ENCODE peak calls at places on chromosomes 16 and 17, in six cellular contexts. One of them, this sample, is unnamed.

GRCh38 chr16:85729907-85730465 is 20.9 kb downstream of the C16orf74 start:
- DNase-seq in AG04450: no peak
- DNase-seq in A549: no peak
- DNase-seq in PC-9: no peak
- DNase-seq in IMR-90: no peak
- DNase-seq in right atrium auricular region: no peak
- DNase-seq in this sample: no peak

GRCh38 chr16:87057951-87058560 is 259.1 kb downstream of the C16orf95 start:
- DNase-seq in AG04450: no peak
- DNase-seq in A549: no peak
- DNase-seq in PC-9: no peak
- DNase-seq in IMR-90: no peak
- DNase-seq in right atrium auricular region: no peak
- DNase-seq in this sample: no peak

GRCh38 chr16:30444231-30445148 is 1.2 kb downstream of the SEPHS2 start:
- DNase-seq in AG04450: no peak
- DNase-seq in A549: no peak
- DNase-seq in PC-9: no peak
- DNase-seq in IMR-90: no peak
- DNase-seq in right atrium auricular region: no peak
- DNase-seq in this sample: no peak

GRCh38 chr16:11835891-11836652 is 15.3 kb downstream of the RSL1D1 start:
- DNase-seq in AG04450: no peak
- DNase-seq in A549: no peak
- DNase-seq in PC-9: no peak
- DNase-seq in IMR-90: peak; percentile 28
- DNase-seq in right atrium auricular region: no peak
- DNase-seq in this sample: no peak

GRCh38 chr17:57869599-57870282 is 19.9 kb upstream of the MRPS23 start:
- DNase-seq in AG04450: peak; percentile 91
- DNase-seq in A549: peak; percentile 72
- DNase-seq in PC-9: no peak
- DNase-seq in IMR-90: peak; percentile 97
- DNase-seq in right atrium auricular region: no peak
- DNase-seq in this sample: no peak

GRCh38 chr16:27813591-27813990 is 249.9 kb downstream of the GSG1L start:
- DNase-seq in AG04450: no peak
- DNase-seq in A549: no peak
- DNase-seq in PC-9: no peak
- DNase-seq in IMR-90: no peak
- DNase-seq in right atrium auricular region: no peak
- DNase-seq in this sample: peak; percentile 17

GRCh38 chr17:57521606-57522435 is 223.3 kb downstream of the CCDC182 start:
- DNase-seq in AG04450: no peak
- DNase-seq in A549: no peak
- DNase-seq in PC-9: no peak
- DNase-seq in IMR-90: peak; percentile 37
- DNase-seq in right atrium auricular region: no peak
- DNase-seq in this sample: no peak

GRCh38 chr17:6567528-6568185 is 11.3 kb upstream of the PITPNM3 start:
- DNase-seq in AG04450: no peak
- DNase-seq in A549: no peak
- DNase-seq in PC-9: peak; percentile 59
- DNase-seq in IMR-90: no peak
- DNase-seq in right atrium auricular region: no peak
- DNase-seq in this sample: no peak

GRCh38 chr17:33647976-33648375 is 354.9 kb upstream of the ASIC2 start:
- DNase-seq in AG04450: no peak
- DNase-seq in A549: peak; percentile 20
- DNase-seq in PC-9: no peak
- DNase-seq in IMR-90: peak; percentile 11
- DNase-seq in right atrium auricular region: no peak
- DNase-seq in this sample: peak; percentile 66

GRCh38 chr17:8465381-8466158 is 29.9 kb downstream of the NDEL1 start:
- DNase-seq in AG04450: no peak
- DNase-seq in A549: no peak
- DNase-seq in PC-9: no peak
- DNase-seq in IMR-90: no peak
- DNase-seq in right atrium auricular region: no peak
- DNase-seq in this sample: no peak

GRCh38 chr17:66441012-66441703 is 138.7 kb downstream of the PRKCA start:
- DNase-seq in AG04450: no peak
- DNase-seq in A549: no peak
- DNase-seq in PC-9: no peak
- DNase-seq in IMR-90: no peak
- DNase-seq in right atrium auricular region: no peak
- DNase-seq in this sample: peak; percentile 46

GRCh38 chr16:85902366-85903155 is 3.6 kb downstream of the IRF8 start:
- DNase-seq in AG04450: no peak
- DNase-seq in A549: no peak
- DNase-seq in PC-9: no peak
- DNase-seq in IMR-90: no peak
- DNase-seq in right atrium auricular region: no peak
- DNase-seq in this sample: no peak

GRCh38 chr16:23355106-23355670 is 53.1 kb downstream of the SCNN1B start:
- DNase-seq in AG04450: no peak
- DNase-seq in A549: no peak
- DNase-seq in PC-9: no peak
- DNase-seq in IMR-90: no peak
- DNase-seq in right atrium auricular region: no peak
- DNase-seq in this sample: no peak

GRCh38 chr17:58565389-58566311 is 51.2 kb upstream of the MTMR4 start:
- DNase-seq in AG04450: no peak
- DNase-seq in A549: no peak
- DNase-seq in PC-9: peak; percentile 10
- DNase-seq in IMR-90: no peak
- DNase-seq in right atrium auricular region: no peak
- DNase-seq in this sample: no peak

GRCh38 chr16:54453863-54454262 is 167.3 kb upstream of the IRX3 start:
- DNase-seq in AG04450: no peak
- DNase-seq in A549: no peak
- DNase-seq in PC-9: no peak
- DNase-seq in IMR-90: no peak
- DNase-seq in right atrium auricular region: no peak
- DNase-seq in this sample: no peak

GRCh38 chr17:81510524-81510797 is 2.1 kb downstream of the ACTG1 start:
- DNase-seq in AG04450: no peak
- DNase-seq in A549: no peak
- DNase-seq in PC-9: no peak
- DNase-seq in IMR-90: no peak
- DNase-seq in right atrium auricular region: no peak
- DNase-seq in this sample: no peak

GRCh38 chr16:72819345-72819744 is 228.6 kb downstream of the ZFHX3 start:
- DNase-seq in AG04450: no peak
- DNase-seq in A549: no peak
- DNase-seq in PC-9: no peak
- DNase-seq in IMR-90: peak; percentile 74
- DNase-seq in right atrium auricular region: no peak
- DNase-seq in this sample: no peak

GRCh38 chr17:4928881-4929280 is 3.2 kb upstream of the GP1BA start:
- DNase-seq in AG04450: no peak
- DNase-seq in A549: no peak
- DNase-seq in PC-9: no peak
- DNase-seq in IMR-90: no peak
- DNase-seq in right atrium auricular region: no peak
- DNase-seq in this sample: no peak

GRCh38 chr16:88282221-88283041 is 100.3 kb upstream of the ZNF469 start:
- DNase-seq in AG04450: peak; percentile 21
- DNase-seq in A549: no peak
- DNase-seq in PC-9: peak; percentile 24
- DNase-seq in IMR-90: peak; percentile 44
- DNase-seq in right atrium auricular region: no peak
- DNase-seq in this sample: no peak

GRCh38 chr17:7046127-7046724 is 2.3 kb upstream of the SLC16A11 start:
- DNase-seq in AG04450: no peak
- DNase-seq in A549: no peak
- DNase-seq in PC-9: peak; percentile 96
- DNase-seq in IMR-90: no peak
- DNase-seq in right atrium auricular region: no peak
- DNase-seq in this sample: peak; percentile 75

GRCh38 chr17:50918933-50919296 is 52.8 kb upstream of the TOB1 start:
- DNase-seq in AG04450: no peak
- DNase-seq in A549: no peak
- DNase-seq in PC-9: no peak
- DNase-seq in IMR-90: peak; percentile 35
- DNase-seq in right atrium auricular region: no peak
- DNase-seq in this sample: no peak

GRCh38 chr16:19916064-19916463 is 31.4 kb upstream of the GPRC5B start:
- DNase-seq in AG04450: no peak
- DNase-seq in A549: no peak
- DNase-seq in PC-9: no peak
- DNase-seq in IMR-90: no peak
- DNase-seq in right atrium auricular region: no peak
- DNase-seq in this sample: no peak

GRCh38 chr16:11432856-11433395 is 87.7 kb downstream of the RMI2 start:
- DNase-seq in AG04450: no peak
- DNase-seq in A549: no peak
- DNase-seq in PC-9: no peak
- DNase-seq in IMR-90: no peak
- DNase-seq in right atrium auricular region: no peak
- DNase-seq in this sample: no peak

GRCh38 chr17:19269641-19270040 is 32.5 kb downstream of the EPN2 start:
- DNase-seq in AG04450: no peak
- DNase-seq in A549: no peak
- DNase-seq in PC-9: no peak
- DNase-seq in IMR-90: no peak
- DNase-seq in right atrium auricular region: no peak
- DNase-seq in this sample: no peak

GRCh38 chr17:19269102-19269501 is 31.9 kb downstream of the EPN2 start:
- DNase-seq in AG04450: no peak
- DNase-seq in A549: no peak
- DNase-seq in PC-9: no peak
- DNase-seq in IMR-90: no peak
- DNase-seq in right atrium auricular region: no peak
- DNase-seq in this sample: no peak

GRCh38 chr17:19271751-19272357 is 34.7 kb downstream of the EPN2 start:
- DNase-seq in AG04450: no peak
- DNase-seq in A549: no peak
- DNase-seq in PC-9: no peak
- DNase-seq in IMR-90: peak; percentile 61
- DNase-seq in right atrium auricular region: no peak
- DNase-seq in this sample: no peak

GRCh38 chr17:19270951-19271611 is 33.9 kb downstream of the EPN2 start:
- DNase-seq in AG04450: no peak
- DNase-seq in A549: no peak
- DNase-seq in PC-9: no peak
- DNase-seq in IMR-90: no peak
- DNase-seq in right atrium auricular region: peak; percentile 69
- DNase-seq in this sample: no peak

GRCh38 chr17:19270347-19270950 is 33.3 kb downstream of the EPN2 start:
- DNase-seq in AG04450: no peak
- DNase-seq in A549: no peak
- DNase-seq in PC-9: no peak
- DNase-seq in IMR-90: no peak
- DNase-seq in right atrium auricular region: no peak
- DNase-seq in this sample: no peak
- H3K27ac ChIP-seq in AG04450: no peak overlapping the region
- H3K27ac ChIP-seq in A549: no peak overlapping the region
- H3K27ac ChIP-seq in PC-9: no peak overlapping the region
- H3K27ac ChIP-seq in IMR-90: no peak overlapping the region
- H3K27ac ChIP-seq in right atrium auricular region: peak overlapping the region; percentile 80
- H3K27ac ChIP-seq in this sample: peak overlapping the region; percentile 96

GRCh38 chr17:63740464-63741181 is 976 bp downstream of the STRADA start:
- DNase-seq in AG04450: no peak
- DNase-seq in A549: no peak
- DNase-seq in PC-9: no peak
- DNase-seq in IMR-90: peak; percentile 6
- DNase-seq in right atrium auricular region: no peak
- DNase-seq in this sample: no peak

GRCh38 chr17:63741251-63742049 is at the start of gene STRADA:
- DNase-seq in AG04450: peak; percentile 89
- DNase-seq in A549: peak; percentile 95
- DNase-seq in PC-9: peak; percentile 99
- DNase-seq in IMR-90: peak; percentile 95
- DNase-seq in right atrium auricular region: peak; percentile 97
- DNase-seq in this sample: peak; percentile 95
- TF ChIP-seq CTCF in AG04450: no peak
- TF ChIP-seq CTCF in A549: no peak
- TF ChIP-seq CTCF in PC-9: no peak
- TF ChIP-seq CTCF in IMR-90: no peak
- TF ChIP-seq CTCF in right atrium auricular region: peak; percentile 25
- TF ChIP-seq CTCF in this sample: peak; percentile 32

GRCh38 chr17:72192409-72193192 is 71.8 kb downstream of the SOX9 start:
- DNase-seq in AG04450: peak; percentile 90
- DNase-seq in A549: no peak
- DNase-seq in PC-9: no peak
- DNase-seq in IMR-90: peak; percentile 98
- DNase-seq in right atrium auricular region: peak; percentile 91
- DNase-seq in this sample: no peak
- H3K27ac ChIP-seq in AG04450: peak overlapping the region; percentile 85
- H3K27ac ChIP-seq in A549: no peak overlapping the region
- H3K27ac ChIP-seq in PC-9: no peak overlapping the region
- H3K27ac ChIP-seq in IMR-90: peak overlapping the region; percentile 67
- H3K27ac ChIP-seq in right atrium auricular region: no peak overlapping the region
- H3K27ac ChIP-seq in this sample: peak overlapping the region; percentile 11

DNA sequence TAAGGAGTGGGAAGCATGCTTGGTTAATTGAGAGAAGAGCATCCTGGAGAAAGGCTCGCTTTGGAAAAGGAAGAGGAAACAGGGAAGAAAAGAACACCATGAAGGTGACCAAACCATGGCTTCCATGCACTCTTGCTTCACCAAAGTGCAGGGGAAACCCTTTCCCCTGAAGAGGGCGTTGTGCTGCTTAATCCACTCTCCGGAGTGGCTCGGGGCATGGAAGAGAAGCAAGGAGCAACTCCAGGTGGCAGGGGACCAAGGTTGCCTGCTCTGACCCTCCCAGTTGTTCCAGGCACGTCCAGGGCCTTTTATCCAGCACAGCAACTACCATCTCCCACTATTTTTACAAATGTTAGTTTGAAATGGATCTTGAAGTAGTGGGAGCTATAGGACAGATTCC is 108.1 kb downstream of the STX8 start:
- DNase-seq in AG04450: no peak
- DNase-seq in A549: no peak
- DNase-seq in PC-9: no peak
- DNase-seq in IMR-90: no peak
- DNase-seq in right atrium auricular region: no peak
- DNase-seq in this sample: no peak
- TF ChIP-seq CTCF in AG04450: no peak
- TF ChIP-seq CTCF in A549: no peak
- TF ChIP-seq CTCF in PC-9: no peak
- TF ChIP-seq CTCF in IMR-90: no peak
- TF ChIP-seq CTCF in right atrium auricular region: no peak
- TF ChIP-seq CTCF in this sample: no peak

DNA sequence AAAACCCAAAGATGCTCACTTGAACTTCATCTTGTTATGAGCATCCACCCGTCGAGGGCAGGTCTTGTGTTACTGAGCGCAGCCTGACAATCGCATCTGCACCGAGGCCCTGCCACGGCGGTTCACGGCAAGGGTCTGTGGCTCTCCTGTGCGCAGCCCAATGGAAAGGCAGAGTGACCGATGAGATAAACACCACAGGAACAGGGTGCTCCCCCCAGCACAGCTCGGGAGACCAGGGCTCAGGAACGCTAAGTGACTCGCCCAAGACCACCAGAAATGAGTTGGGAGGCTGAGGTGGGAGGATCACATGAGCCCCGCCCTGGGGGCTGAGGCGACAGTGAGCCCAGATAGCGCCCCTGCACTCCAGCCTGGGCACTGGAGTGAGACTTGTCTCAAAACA is 134.7 kb downstream of the ANKRD11 start:
- DNase-seq in AG04450: no peak
- DNase-seq in A549: no peak
- DNase-seq in PC-9: no peak
- DNase-seq in IMR-90: no peak
- DNase-seq in right atrium auricular region: no peak
- DNase-seq in this sample: no peak
- H3K27ac ChIP-seq in AG04450: no peak overlapping the region
- H3K27ac ChIP-seq in A549: no peak overlapping the region
- H3K27ac ChIP-seq in PC-9: no peak overlapping the region
- H3K27ac ChIP-seq in IMR-90: no peak overlapping the region
- H3K27ac ChIP-seq in right atrium auricular region: peak overlapping the region; percentile 73
- H3K27ac ChIP-seq in this sample: no peak overlapping the region

This sample was measured in dorsolateral prefrontal cortex.